ENCODE peak calls at places on chromosomes 11 and 22, in seven cellular contexts. Q, L, Z, D, X, B and M are unnamed samples.

GRCh38 chr22:43337946-43338345 is 5.2 kb downstream of the SCUBE1 start:
- DNase-seq in X (no peak), B (no peak), L (no peak), Q (no peak), Z (no peak), D (no peak), M (no peak)

GRCh38 chr11:35288817-35289541 is 130.4 kb downstream of the SLC1A2 start:
- DNase-seq in L (peak; percentile 93), B (no peak), Z (no peak), D (no peak), Q (no peak), X (no peak), M (no peak)

GRCh38 chr11:74468058-74468457 is 709 bp upstream of the KCNE3 start:
- DNase-seq in B (no peak), Z (no peak), Q (no peak), D (no peak), X (no peak), L (no peak), M (no peak)

GRCh38 chr11:107496011-107496410 is 38.4 kb upstream of the CWF19L2 start:
- DNase-seq in B (no peak), Q (no peak), Z (no peak), L (peak; percentile 70), D (no peak), X (no peak), M (no peak)

GRCh38 chr11:16997624-16998023 is 16.6 kb downstream of the PLEKHA7 start:
- DNase-seq in X (no peak), D (no peak), L (no peak), B (no peak), Z (no peak), Q (no peak), M (no peak)

GRCh38 chr11:84905411-84905810 is 721.7 kb downstream of the DLG2 start:
- DNase-seq in L (peak; percentile 45), B (no peak), Q (no peak), X (no peak), Z (no peak), D (no peak), M (no peak)

GRCh38 chr11:87443707-87444106 is 406.0 kb downstream of the TMEM135 start:
- DNase-seq in Q (no peak), Z (no peak), D (no peak), B (no peak), L (no peak), X (no peak), M (no peak)

GRCh38 chr22:42074153-42074750 is at the start of gene PHETA2:
- DNase-seq in X (no peak), D (peak; percentile 66), Z (peak; percentile 43), B (no peak), Q (no peak), L (no peak), M (no peak)

GRCh38 chr22:36075230-36075629 is 46.6 kb upstream of the RBFOX2 start:
- DNase-seq in X (no peak), D (no peak), Z (no peak), L (no peak), Q (no peak), B (no peak), M (no peak)

GRCh38 chr11:114377612-114378267 is 22.6 kb downstream of the C11orf71 start:
- DNase-seq in B (no peak), D (no peak), L (peak; percentile 96), Z (no peak), Q (no peak), X (no peak), M (no peak)

GRCh38 chr11:108693852-108694251 is 29.0 kb downstream of the DDX10 start:
- DNase-seq in Z (no peak), X (no peak), D (no peak), L (peak; percentile 83), Q (peak; percentile 25), B (no peak), M (no peak)

GRCh38 chr11:36405585-36406367 is 104.3 kb downstream of the TRAF6 start:
- DNase-seq in L (no peak), X (no peak), D (no peak), Q (no peak), Z (no peak), B (no peak), M (no peak)

GRCh38 chr11:114775849-114776621 is 97.7 kb downstream of the NXPE2 start:
- DNase-seq in D (no peak), Z (no peak), Q (no peak), B (no peak), X (no peak), L (no peak), M (no peak)

GRCh38 chr11:12200359-12201015 is 90.1 kb downstream of the MICAL2 start:
- DNase-seq in D (peak; percentile 58), B (no peak), L (peak; percentile 97), Q (no peak), X (no peak), Z (no peak), M (no peak)

GRCh38 chr11:62489204-62489603 is 57.4 kb downstream of the AHNAK start:
- DNase-seq in X (no peak), Q (no peak), L (peak; percentile 63), Z (no peak), B (no peak), D (no peak), M (no peak)